ENCODE peak calls at places on chromosomes 13 and 19, in six cellular contexts. X is erythroblast, O is H1, R is tibial nerve, K is esophagus squamous epithelium, P is heart left ventricle. F is an unnamed sample.

GRCh38 chr19:47315125-47315821 is 5.6 kb downstream of the C5AR1 start:
- DNase-seq in X (peak; percentile 95), O (no peak), R (peak; percentile 65), K (no peak), P (peak; percentile 49), F (peak; percentile 79)

GRCh38 chr19:1513492-1514294 is 874 bp upstream of the ADAMTSL5 start:
- DNase-seq in X (peak; percentile 87), O (no peak), R (no peak), K (no peak), P (no peak), F (peak; percentile 79)

GRCh38 chr13:27211771-27212364 is 39.5 kb upstream of the RPL21 start:
- DNase-seq in X (peak; percentile 31), O (no peak), R (no peak), K (no peak), P (no peak), F (no peak)

GRCh38 chr13:91882918-91883317 is 484.5 kb downstream of the GPC5 start:
- DNase-seq in X (no peak), O (no peak), R (no peak), K (no peak), P (no peak), F (no peak)

GRCh38 chr13:109425821-109426689 is 360.3 kb downstream of the IRS2 start:
- DNase-seq in X (no peak), O (no peak), R (no peak), K (no peak), P (no peak), F (no peak)

GRCh38 chr13:94858856-94859811 is 146.8 kb upstream of the SOX21 start:
- DNase-seq in X (no peak), O (no peak), R (peak; percentile 46), K (no peak), P (peak; percentile 64), F (no peak)

GRCh38 chr13:100163375-100163774 is 74.5 kb downstream of the PCCA start:
- DNase-seq in X (no peak), O (no peak), R (no peak), K (no peak), P (no peak), F (no peak)

GRCh38 chr19:3478409-3479176 is 1.7 kb downstream of the SMIM24 start:
- DNase-seq in X (no peak), O (no peak), R (no peak), K (no peak), P (no peak), F (no peak)

GRCh38 chr19:610801-611505 is 21.3 kb downstream of the HCN2 start:
- DNase-seq in X (no peak), O (no peak), R (peak; percentile 61), K (no peak), P (peak; percentile 74), F (peak; percentile 91)

GRCh38 chr13:76157926-76158325 is 521.8 kb downstream of the LMO7 start:
- DNase-seq in X (no peak), O (no peak), R (no peak), K (no peak), P (no peak), F (no peak)

GRCh38 chr13:113656831-113657671 is 947 bp downstream of the ATP4B start:
- DNase-seq in X (no peak), O (no peak), R (no peak), K (no peak), P (peak; percentile 4), F (no peak)

GRCh38 chr13:99383511-99383921 is 76.3 kb upstream of the GPR183 start:
- DNase-seq in X (no peak), O (no peak), R (no peak), K (no peak), P (no peak), F (no peak)

GRCh38 chr13:42720116-42720857 is 61.1 kb upstream of the FAM216B start:
- DNase-seq in X (peak; percentile 9), O (no peak), R (no peak), K (no peak), P (no peak), F (peak; percentile 2)

GRCh38 chr19:51272183-51272817 is 21.4 kb downstream of the SIGLECL1 start:
- DNase-seq in X (no peak), O (no peak), R (no peak), K (no peak), P (no peak), F (no peak)

GRCh38 chr19:1952635-1953034 is 11.7 kb downstream of the CSNK1G2 start:
- DNase-seq in X (peak; percentile 72), O (no peak), R (no peak), K (no peak), P (no peak), F (peak; percentile 43)

GRCh38 chr13:43405457-43405856 is 381.3 kb downstream of the ENOX1 start:
- DNase-seq in X (no peak), O (no peak), R (no peak), K (no peak), P (no peak), F (peak; percentile 5)

GRCh38 chr13:78679329-78679728 is 20.4 kb upstream of the OBI1 start:
- DNase-seq in X (no peak), O (no peak), R (no peak), K (no peak), P (no peak), F (no peak)

GRCh38 chr19:391726-392374 is 17.1 kb downstream of the C2CD4C start:
- DNase-seq in X (no peak), O (no peak), R (no peak), K (no peak), P (peak; percentile 3), F (no peak)

GRCh38 chr19:43445426-43445825 is 20.0 kb downstream of the LYPD3 start:
- DNase-seq in X (no peak), O (no peak), R (no peak), K (no peak), P (no peak), F (no peak)

GRCh38 chr13:36713842-36714241 is 40.0 kb downstream of the SERTM1 start:
- DNase-seq in X (no peak), O (no peak), R (no peak), K (no peak), P (no peak), F (no peak)

GRCh38 chr19:12126707-12127106 is 13.4 kb downstream of the ZNF20 start:
- DNase-seq in X (peak; percentile 32), O (no peak), R (no peak), K (no peak), P (no peak), F (no peak)

GRCh38 chr13:31749929-31750328 is 10.6 kb downstream of the RXFP2 start:
- DNase-seq in X (no peak), O (no peak), R (no peak), K (no peak), P (no peak), F (no peak)

GRCh38 chr19:11659612-11660011 is 62.3 kb downstream of the ZNF627 start:
- DNase-seq in X (peak; percentile 27), O (no peak), R (no peak), K (no peak), P (no peak), F (no peak)

GRCh38 chr19:10927691-10928562 is 512 bp downstream of the YIPF2 start:
- DNase-seq in X (peak; percentile 57), O (no peak), R (no peak), K (no peak), P (no peak), F (no peak)

GRCh38 chr19:18300930-18301717 is 19.7 kb upstream of the JUND start:
- DNase-seq in X (peak; percentile 48), O (no peak), R (peak; percentile 63), K (no peak), P (peak; percentile 86), F (peak; percentile 91)

GRCh38 chr13:72097568-72097967 is 230.6 kb upstream of the DACH1 start:
- DNase-seq in X (no peak), O (no peak), R (no peak), K (no peak), P (no peak), F (no peak)

GRCh38 chr13:60397693-60398437 is 845 bp downstream of the TDRD3 start:
- DNase-seq in X (peak; percentile 84), O (no peak), R (peak; percentile 50), K (peak; percentile 7), P (peak; percentile 57), F (peak; percentile 29)

GRCh38 chr19:4067396-4068057 is 828 bp upstream of the ZBTB7A start:
- DNase-seq in X (peak; percentile 89), O (no peak), R (no peak), K (no peak), P (no peak), F (no peak)

GRCh38 chr13:45737571-45738002 is 35.5 kb downstream of the CBY2 start:
- DNase-seq in X (no peak), O (no peak), R (no peak), K (no peak), P (no peak), F (no peak)

GRCh38 chr13:67267136-67267535 is 37.0 kb upstream of the PCDH9 start:
- DNase-seq in X (no peak), O (no peak), R (no peak), K (no peak), P (no peak), F (no peak)

GRCh38 chr19:41327499-41328156 is 17.7 kb downstream of the CCDC97 start:
- DNase-seq in X (peak; percentile 46), O (no peak), R (no peak), K (peak; percentile 72), P (peak; percentile 84), F (peak; percentile 96)
- TF ChIP-seq POLR2A in X (peak; percentile 30), O (no peak), R (no peak), K (no peak), P (no peak), F (no peak)

GRCh38 chr19:53132231-53132991 is at the start of gene ZNF415:
- DNase-seq in X (peak; percentile 17), O (peak; percentile 38), R (peak; percentile 45), K (no peak), P (peak; percentile 89), F (peak; percentile 95)
- TF ChIP-seq POLR2A in X (no peak), O (no peak), R (no peak), K (no peak), P (peak; percentile 31), F (peak; percentile 86)

GRCh38 chr19:5586300-5587070 is 18.7 kb upstream of the TINCR start:
- DNase-seq in X (no peak), O (no peak), R (no peak), K (no peak), P (no peak), F (no peak)
- TF ChIP-seq POLR2A in X (no peak), O (no peak), R (no peak), K (no peak), P (no peak), F (no peak)

DNA sequence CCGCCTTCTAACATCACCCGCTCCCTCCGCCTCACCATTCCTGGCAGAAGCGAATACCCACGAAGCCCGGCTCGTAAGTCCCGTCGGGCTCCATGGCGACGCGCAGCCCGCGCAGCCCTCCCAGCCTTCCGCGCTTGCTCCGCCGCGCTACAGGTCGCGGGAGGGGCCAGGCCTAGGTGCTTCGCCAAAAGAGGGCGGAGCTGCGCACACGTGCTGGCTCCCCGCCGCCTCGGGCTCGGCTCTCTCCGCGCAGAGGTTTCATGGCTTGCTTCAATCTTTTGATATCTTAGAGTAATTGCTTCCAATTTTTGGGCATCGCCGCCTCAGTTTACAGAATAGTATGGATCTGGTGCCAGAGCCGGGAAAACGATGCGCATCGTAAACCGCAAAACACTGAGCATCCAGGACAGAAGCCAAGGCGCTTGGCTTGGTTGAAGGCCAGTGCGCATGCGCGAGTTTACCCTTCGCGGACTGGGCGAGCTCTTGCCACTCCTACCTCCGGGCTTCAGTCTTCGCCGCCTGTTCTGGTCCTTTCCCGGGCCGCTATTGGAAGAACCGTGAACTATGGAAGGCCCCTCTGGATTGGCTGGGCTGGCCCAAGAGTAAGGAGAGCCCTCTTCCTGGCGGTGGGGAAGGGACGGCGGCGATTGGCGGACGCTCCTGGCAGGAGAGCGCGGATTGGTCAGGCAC is at the start of gene POLR2I:
- DNase-seq in X (peak; percentile 98), O (peak; percentile 99), R (peak; percentile 99), K (peak; percentile 94), P (peak; percentile 100), F (peak; percentile 99)
- TF ChIP-seq POLR2A in X (peak; percentile 73), O (no peak), R (peak; percentile 56), K (no peak), P (peak; percentile 50), F (peak; percentile 72)

F was measured in H54.